ENCODE peak calls at places on chromosomes 12 and 14, in four cellular contexts. J is bronchial epithelial cell, V is NCI-H510A treated with DMSO at 0.1 percent for 48 hours, A is mammary epithelial cell. I is an unnamed sample.

GRCh38 chr14:23095196-23096108 is at the start of gene C14orf119:
- DNase-seq in V (no peak), J (peak), A (peak), I (peak)

GRCh38 chr14:24232121-24232644 is at the start of gene NEDD8:
- DNase-seq in V (peak), J (peak), A (peak), I (peak)

GRCh38 chr14:90894241-90894640 is 78.0 kb upstream of the TTC7B start:
- DNase-seq in V (no peak), A (no peak), J (no peak), I (no peak)

GRCh38 chr12:47870175-47870781 is 34.5 kb downstream of the VDR start:
- DNase-seq in V (no peak), J (no peak), A (no peak), I (peak)

GRCh38 chr12:122355702-122356101 is 66.8 kb downstream of the CLIP1 start:
- DNase-seq in V (no peak), J (no peak), A (no peak), I (no peak)

GRCh38 chr12:70732287-70732686 is 95.1 kb upstream of the PTPRB start:
- DNase-seq in A (no peak), V (no peak), J (no peak), I (no peak)

GRCh38 chr12:3175238-3175637 is 98.1 kb downstream of the TSPAN9 start:
- DNase-seq in A (no peak), V (no peak), J (no peak), I (no peak)

GRCh38 chr14:57871487-57872080 is 5.7 kb upstream of the SLC35F4 start:
- DNase-seq in J (peak), A (peak), V (no peak), I (peak)

GRCh38 chr14:77033622-77034521 is 5.4 kb upstream of the IRF2BPL start:
- DNase-seq in V (peak), J (peak), A (peak), I (peak)

I was measured in SW480.